ENCODE peak calls at places on chromosomes 7 and 10, in eight cellular contexts. T is type B pancreatic cell, C is HEK293T, R is HFF-Myc, E is left lobe of liver, P is DMS 273 treated with DMSO at 0.1 percent for 48 hours, Q is T-helper 9 cell, H is endodermal cell. S is an unnamed sample.

GRCh38 chr7:112752576-112752975 is 37.6 kb downstream of the TMEM168 start:
- DNase-seq in E (no peak), T (no peak), Q (no peak), P (no peak), C (no peak), R (no peak), H (no peak), S (no peak)

GRCh38 chr10:97217299-97217698 is 31.5 kb upstream of the SLIT1 start:
- DNase-seq in R (no peak), T (no peak), Q (no peak), C (no peak), P (no peak), E (no peak), H (no peak), S (no peak)

GRCh38 chr7:40733578-40733977 is 598.8 kb downstream of the SUGCT start:
- DNase-seq in C (no peak), E (no peak), H (no peak), T (no peak), R (no peak), Q (no peak), P (no peak), S (no peak)

GRCh38 chr7:6530626-6531491 is 20.4 kb downstream of the GRID2IP start:
- DNase-seq in E (no peak), H (peak; percentile 92), C (peak; percentile 82), T (no peak), R (no peak), P (no peak), Q (peak; percentile 36), S (no peak)

GRCh38 chr7:44403775-44404174 is 78.4 kb upstream of the CAMK2B start:
- DNase-seq in H (no peak), C (no peak), R (no peak), E (no peak), T (peak; percentile 43), Q (no peak), P (no peak), S (no peak)

GRCh38 chr10:68269562-68269961 is 37.6 kb upstream of the ATOH7 start:
- DNase-seq in R (no peak), E (no peak), H (no peak), T (no peak), C (no peak), P (no peak), Q (no peak), S (no peak)

GRCh38 chr7:24283900-24284698 is at the start of gene NPY:
- DNase-seq in H (peak; percentile 66), C (no peak), Q (no peak), P (no peak), T (no peak), R (no peak), E (no peak), S (no peak)

GRCh38 chr10:77592510-77592909 is 45.1 kb downstream of the KCNMA1 start:
- DNase-seq in T (no peak), E (no peak), H (no peak), C (no peak), P (no peak), Q (no peak), R (no peak), S (no peak)

GRCh38 chr10:110504111-110504735 is 6.5 kb downstream of the DUSP5 start:
- DNase-seq in Q (peak; percentile 21), C (no peak), E (no peak), P (no peak), T (no peak), H (no peak), R (no peak), S (no peak)

GRCh38 chr10:132899751-132900065 is 42.7 kb downstream of the CFAP46 start:
- DNase-seq in T (no peak), P (no peak), C (no peak), H (no peak), R (no peak), E (no peak), Q (no peak), S (no peak)

GRCh38 chr10:131776496-131776895 is 124.3 kb upstream of the PPP2R2D start:
- DNase-seq in C (no peak), P (no peak), Q (no peak), E (peak; percentile 26), H (peak; percentile 48), T (no peak), R (no peak), S (no peak)

GRCh38 chr10:3471927-3472704 is 299.5 kb upstream of the PITRM1 start:
- DNase-seq in E (no peak), T (no peak), H (no peak), P (no peak), Q (no peak), C (no peak), R (no peak), S (no peak)